ENCODE peak calls at places on chromosomes 7 and 10, in seven cellular contexts. S, F, G, W, X, T and Z are unnamed samples.

GRCh38 chr10:14560794-14561765 is 213.6 kb downstream of the FAM107B start:
- DNase-seq in S (no peak), F (no peak), G (peak), W (no peak), X (peak), T (no peak), Z (no peak)

GRCh38 chr7:151059362-151060112 is at the start of gene SLC4A2:
- DNase-seq in S (peak), F (peak), G (peak), W (peak), X (peak), T (peak), Z (no peak)

GRCh38 chr7:83655951-83656556 is 7.1 kb upstream of the SEMA3E start:
- DNase-seq in S (no peak), F (peak), G (no peak), W (peak), X (peak), T (peak), Z (no peak)

GRCh38 chr10:49550563-49550962 is 11.6 kb upstream of the ERCC6 start:
- DNase-seq in S (no peak), F (no peak), G (no peak), W (no peak), X (no peak), T (peak), Z (no peak)

GRCh38 chr7:126715076-126715475 is 537.7 kb downstream of the GRM8 start:
- DNase-seq in S (no peak), F (no peak), G (no peak), W (no peak), X (no peak), T (no peak), Z (no peak)

GRCh38 chr10:11881477-11882417 is 58.6 kb downstream of the PROSER2 start:
- DNase-seq in S (no peak), F (no peak), G (no peak), W (peak), X (no peak), T (peak), Z (no peak)

GRCh38 chr10:10462116-10462515 is 555.6 kb upstream of the CELF2 start:
- DNase-seq in S (no peak), F (no peak), G (no peak), W (no peak), X (no peak), T (no peak), Z (no peak)

GRCh38 chr10:132446661-132447445 is 49.9 kb downstream of the PWWP2B start:
- DNase-seq in S (no peak), F (peak), G (peak), W (peak), X (peak), T (peak), Z (no peak)

GRCh38 chr7:38070718-38071117 is 107.3 kb upstream of the STARD3NL start:
- DNase-seq in S (no peak), F (peak), G (no peak), W (peak), X (peak), T (no peak), Z (no peak)

GRCh38 chr10:97687785-97688781 is 1.0 kb upstream of the AVPI1 start:
- DNase-seq in S (no peak), F (peak), G (no peak), W (peak), X (peak), T (peak), Z (no peak)

GRCh38 chr10:76282122-76283030 is 851.0 kb downstream of the LRMDA start:
- DNase-seq in S (no peak), F (no peak), G (no peak), W (peak), X (no peak), T (no peak), Z (no peak)

GRCh38 chr10:26222563-26222962 is 6.0 kb downstream of the GAD2 start:
- DNase-seq in S (no peak), F (no peak), G (no peak), W (no peak), X (no peak), T (no peak), Z (no peak)

GRCh38 chr7:141231018-141231792 is 157.3 kb downstream of the TMEM178B start:
- DNase-seq in S (no peak), F (no peak), G (no peak), W (peak), X (peak), T (peak), Z (no peak)

GRCh38 chr7:134552105-134552504 is 3.2 kb downstream of the AKR1B15 start:
- DNase-seq in S (no peak), F (no peak), G (no peak), W (no peak), X (peak), T (peak), Z (peak)

GRCh38 chr10:67098460-67098859 is 172.6 kb downstream of the LRRTM3 start:
- DNase-seq in S (no peak), F (no peak), G (no peak), W (no peak), X (no peak), T (no peak), Z (no peak)

GRCh38 chr10:96991313-96991841 is 159.3 kb downstream of the LCOR start:
- DNase-seq in S (no peak), F (peak), G (no peak), W (no peak), X (no peak), T (peak), Z (no peak)

GRCh38 chr7:137151056-137151731 is 192.3 kb downstream of the PTN start:
- DNase-seq in S (no peak), F (no peak), G (no peak), W (no peak), X (no peak), T (peak), Z (peak)

GRCh38 chr10:98384531-98385133 is 30.4 kb downstream of the PYROXD2 start:
- DNase-seq in S (no peak), F (no peak), G (no peak), W (no peak), X (peak), T (no peak), Z (no peak)

GRCh38 chr10:118332247-118332646 is 9.9 kb downstream of the FAM204A start:
- DNase-seq in S (no peak), F (no peak), G (no peak), W (no peak), X (peak), T (peak), Z (no peak)

GRCh38 chr10:99993994-99994689 is 15.6 kb downstream of the DNMBP start:
- DNase-seq in S (peak), F (peak), G (peak), W (peak), X (peak), T (peak), Z (no peak)

GRCh38 chr10:44510716-44511115 is 125.8 kb upstream of the CXCL12 start:
- DNase-seq in S (no peak), F (no peak), G (no peak), W (no peak), X (no peak), T (peak), Z (no peak)

GRCh38 chr7:111752022-111752582 is 189.8 kb upstream of the IMMP2L start:
- DNase-seq in S (no peak), F (peak), G (peak), W (peak), X (peak), T (peak), Z (no peak)

GRCh38 chr10:50600286-50600685 is 23.5 kb downstream of the SGMS1 start:
- DNase-seq in S (no peak), F (no peak), G (no peak), W (no peak), X (no peak), T (no peak), Z (peak)

GRCh38 chr10:17984056-17984455 is 32.3 kb downstream of the SLC39A12 start:
- DNase-seq in S (no peak), F (peak), G (no peak), W (no peak), X (peak), T (peak), Z (no peak)

GRCh38 chr10:44206127-44206818 is 178.6 kb downstream of the CXCL12 start:
- DNase-seq in S (no peak), F (no peak), G (no peak), W (no peak), X (no peak), T (no peak), Z (no peak)

GRCh38 chr7:151014950-151015349 is 9.3 kb downstream of the ATG9B start:
- DNase-seq in S (no peak), F (no peak), G (peak), W (no peak), X (no peak), T (peak), Z (no peak)

GRCh38 chr7:43363429-43363894 is 219.4 kb upstream of the STK17A start:
- DNase-seq in S (no peak), F (no peak), G (no peak), W (no peak), X (no peak), T (no peak), Z (no peak)

GRCh38 chr7:24979863-24980694 is at the start of gene OSBPL3:
- DNase-seq in S (peak), F (peak), G (peak), W (peak), X (peak), T (peak), Z (peak)

GRCh38 chr10:23340346-23340745 is 4.3 kb downstream of the C10orf67 start:
- DNase-seq in S (no peak), F (no peak), G (no peak), W (no peak), X (no peak), T (no peak), Z (no peak)